ENCODE peak calls at places on chromosome 10, in seven cellular contexts. Y is PC-3, M is MM.1S, K is OCI-LY7, R is HCT116, V is neural progenitor cell, U is SK-N-SH. W is an unnamed sample. For H3K9me3, the result is how much of the 10 kb centered on the place peaks cover.

GRCh38 chr10:69936091-69936490 is 116.6 kb upstream of the MACROH2A2 start:
- DNase-seq in Y (no peak), M (peak), K (peak), R (no peak), V (peak), U (no peak), W (no peak)

GRCh38 chr10:33252794-33253203 is 81.7 kb downstream of the NRP1 start:
- DNase-seq in Y (peak), M (no peak), K (no peak), R (no peak), V (no peak), U (no peak), W (no peak)

GRCh38 chr10:93757136-93757535 is 600 bp upstream of the LGI1 start:
- DNase-seq in Y (no peak), M (no peak), K (no peak), R (no peak), V (peak), U (no peak), W (peak)

GRCh38 chr10:89695307-89695706 is 6.1 kb upstream of the KIF20B start:
- DNase-seq in Y (no peak), M (no peak), K (no peak), R (no peak), V (no peak), U (no peak), W (peak)

GRCh38 chr10:21912583-21912982 is 90.9 kb downstream of the DNAJC1 start:
- DNase-seq in Y (no peak), M (no peak), K (no peak), R (no peak), V (peak), U (no peak), W (no peak)

GRCh38 chr10:34449836-34450235 is 365.3 kb downstream of the PARD3 start:
- DNase-seq in Y (no peak), M (no peak), K (no peak), R (no peak), V (no peak), U (no peak), W (no peak)

GRCh38 chr10:34286136-34286739 is 528.9 kb downstream of the PARD3 start:
- DNase-seq in Y (peak), M (no peak), K (no peak), R (peak), V (no peak), U (no peak), W (no peak)

GRCh38 chr10:76649723-76650127 is 987.9 kb downstream of the KCNMA1 start:
- DNase-seq in Y (peak), M (no peak), K (no peak), R (no peak), V (no peak), U (no peak), W (peak)

GRCh38 chr10:88923525-88923924 is 29.0 kb downstream of the ACTA2 start:
- DNase-seq in Y (no peak), M (no peak), K (no peak), R (no peak), V (no peak), U (no peak), W (no peak)

GRCh38 chr10:77305650-77306632 is 331.7 kb downstream of the KCNMA1 start:
- DNase-seq in Y (peak), M (no peak), K (no peak), R (no peak), V (no peak), U (no peak), W (no peak)

GRCh38 chr10:97366572-97366971 is 32.0 kb upstream of the FRAT2 start:
- DNase-seq in Y (no peak), M (no peak), K (no peak), R (no peak), V (no peak), U (no peak), W (no peak)

GRCh38 chr10:44011603-44011981 is 362.9 kb upstream of the ZNF32 start:
- DNase-seq in Y (no peak), M (peak), K (no peak), R (no peak), V (no peak), U (peak), W (no peak)

GRCh38 chr10:57141708-57142107 is 780.6 kb upstream of the ZWINT start:
- DNase-seq in Y (no peak), M (no peak), K (no peak), R (no peak), V (no peak), U (no peak), W (no peak)

GRCh38 chr10:130394832-130395231 is 258.6 kb downstream of the GLRX3 start:
- DNase-seq in Y (no peak), M (no peak), K (no peak), R (no peak), V (no peak), U (no peak), W (no peak)

GRCh38 chr10:71975891-71976725 is 11.9 kb downstream of the CHST3 start:
- DNase-seq in Y (peak), M (no peak), K (no peak), R (peak), V (no peak), U (no peak), W (no peak)
- TF ChIP-seq EZH2phosphoT487 in Y (no peak), M (no peak), K (no peak), R (no peak), V (no peak), U (no peak), W (no peak)

DNA sequence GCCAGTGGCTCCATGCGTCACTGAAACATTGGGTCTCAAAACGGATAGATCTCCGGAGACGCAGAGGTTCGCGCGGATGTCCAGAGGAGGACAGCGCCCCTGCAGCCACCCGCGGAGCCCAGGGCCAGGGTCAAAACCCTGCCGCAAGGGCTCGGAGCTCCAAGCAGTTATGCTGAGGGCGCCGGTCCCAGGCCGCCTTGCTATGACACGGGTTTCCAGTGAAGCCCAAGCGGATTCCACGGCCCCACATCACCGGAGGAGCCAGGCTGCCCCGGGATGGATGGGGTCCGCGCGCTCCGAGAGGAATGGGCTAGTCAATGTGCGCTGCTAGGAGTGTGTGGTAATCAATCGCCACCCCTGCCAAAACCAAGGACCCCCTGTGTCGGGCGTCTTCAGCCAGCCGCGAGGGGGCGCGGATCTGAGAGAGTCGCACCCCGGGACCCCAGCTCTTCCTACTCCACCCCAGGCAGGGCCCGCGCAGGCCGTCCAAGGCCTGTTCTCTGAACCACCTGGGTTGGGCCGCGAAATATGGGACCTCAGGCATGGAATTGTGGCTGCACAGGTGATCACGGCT is 5.6 kb upstream of the EMX2 start:
- DNase-seq in Y (no peak), M (no peak), K (no peak), R (no peak), V (peak), U (no peak), W (no peak)
- TF ChIP-seq CTCF in Y (no peak), M (no peak), K (no peak), R (no peak), V (peak), U (no peak), W (no peak)

DNA sequence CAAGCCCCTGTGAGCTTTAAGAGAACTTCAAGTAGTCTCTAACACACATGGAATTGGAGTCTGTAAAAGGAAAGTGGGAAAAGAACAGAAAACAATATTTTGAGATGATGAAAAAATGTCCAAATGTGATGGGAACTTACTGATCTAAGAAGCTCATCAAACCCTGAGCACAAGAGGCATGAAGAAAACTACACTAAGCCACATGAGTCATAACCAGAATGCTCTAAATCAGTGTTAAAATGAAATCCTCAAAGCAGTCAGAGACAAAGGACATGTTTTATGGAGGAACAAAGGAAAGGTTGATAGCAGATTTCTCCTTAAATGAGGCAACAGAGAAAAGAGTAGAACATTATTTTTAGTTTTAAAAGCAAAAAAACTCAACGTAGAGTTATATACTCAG is 37.2 kb downstream of the ZNF33A start:
- DNase-seq in Y (no peak), M (no peak), K (no peak), R (no peak), V (no peak), U (no peak), W (no peak)
- H3K9me3 ChIP-seq in Y (under half), M (under half), K (under half), R (under half), V (under half), U (under half), W (under half)

DNA sequence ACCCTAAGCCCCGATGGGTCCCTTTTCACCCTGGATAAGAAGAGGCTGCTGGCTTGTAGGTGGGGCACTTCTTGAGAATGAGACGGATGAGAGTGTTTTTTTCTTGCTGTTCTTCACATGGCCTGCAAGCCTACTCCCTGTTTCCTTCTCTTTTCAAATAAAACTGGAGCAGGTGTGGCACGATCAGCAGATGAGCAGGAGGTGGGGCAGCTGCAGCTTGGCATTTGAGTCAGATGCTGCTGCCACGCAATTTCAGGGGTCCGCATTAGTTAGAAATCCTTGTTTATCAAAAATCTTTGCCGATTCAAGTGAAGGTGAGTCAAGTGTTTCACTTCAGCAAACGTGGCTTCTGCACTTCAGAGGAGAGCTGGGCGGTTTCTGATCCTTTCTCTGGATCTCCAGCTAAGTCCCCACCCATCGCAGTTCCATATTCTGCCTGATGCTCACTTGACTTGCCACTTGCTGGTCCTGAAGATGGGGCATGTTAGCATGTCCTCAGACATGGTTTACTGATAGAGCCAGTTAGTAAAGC is 20.8 kb downstream of the WDFY4 start:
- DNase-seq in Y (no peak), M (no peak), K (no peak), R (no peak), V (no peak), U (no peak), W (no peak)
- TF ChIP-seq EZH2phosphoT487 in Y (no peak), M (no peak), K (no peak), R (no peak), V (no peak), U (no peak), W (no peak)

GRCh38 chr10:28681345-28681763 is 4.0 kb downstream of the BAMBI start:
- DNase-seq in Y (no peak), M (no peak), K (no peak), R (no peak), V (no peak), U (peak), W (no peak)

GRCh38 chr10:28678687-28679457 is 1.6 kb downstream of the BAMBI start:
- DNase-seq in Y (peak), M (no peak), K (peak), R (no peak), V (peak), U (no peak), W (no peak)

GRCh38 chr10:28681928-28682750 is 4.8 kb downstream of the BAMBI start:
- DNase-seq in Y (no peak), M (no peak), K (no peak), R (no peak), V (no peak), U (peak), W (no peak)

GRCh38 chr10:28677889-28678686 is 767 bp downstream of the BAMBI start:
- DNase-seq in Y (peak), M (peak), K (peak), R (no peak), V (peak), U (peak), W (peak)

GRCh38 chr10:28679941-28680752 is 2.8 kb downstream of the BAMBI start:
- DNase-seq in Y (peak), M (no peak), K (peak), R (no peak), V (peak), U (peak), W (peak)
- TF ChIP-seq CTCF in Y (peak), M (no peak), K (peak), R (no peak), V (peak), U (peak), W (peak)

W was measured in hepatocyte.